ENCODE peak calls at places on chromosome 13, in five cellular contexts. S is head of caudate nucleus, V is hypothalamus, X is fibroblast of lung, O is NCI-H1092. U is an unnamed sample.

GRCh38 chr13:24659239-24659638 is 21.0 kb upstream of the ATP12A start:
- DNase-seq in O (no peak), V (no peak), X (no peak), S (no peak), U (no peak)

GRCh38 chr13:94400874-94401273 is 78.6 kb downstream of the DCT start:
- DNase-seq in S (no peak), V (no peak), O (no peak), X (no peak), U (no peak)

GRCh38 chr13:65913173-65913572 is 1317.0 kb downstream of the PCDH9 start:
- DNase-seq in V (no peak), O (no peak), S (no peak), X (peak; percentile 88), U (no peak)

GRCh38 chr13:82506805-82507404 is 1375.4 kb downstream of the SLITRK1 start:
- DNase-seq in X (no peak), V (no peak), S (no peak), O (no peak), U (no peak)

GRCh38 chr13:18212873-18213272 is 968.8 kb downstream of the TUBA3C start:
- DNase-seq in X (peak; percentile 9), V (no peak), O (no peak), S (no peak), U (no peak)

GRCh38 chr13:49021953-49022352 is 46.2 kb downstream of the FNDC3A start:
- DNase-seq in S (no peak), X (no peak), V (no peak), O (no peak), U (no peak)

GRCh38 chr13:48078251-48078656 is 16.6 kb downstream of the MED4 start:
- DNase-seq in S (no peak), X (no peak), V (no peak), O (no peak), U (peak; percentile 14)

GRCh38 chr13:45932611-45933182 is 81.1 kb upstream of the SIAH3 start:
- DNase-seq in V (no peak), O (no peak), X (no peak), S (no peak), U (peak; percentile 10)

GRCh38 chr13:71797487-71797886 is 69.5 kb downstream of the DACH1 start:
- DNase-seq in S (no peak), V (no peak), O (no peak), X (no peak), U (no peak)

GRCh38 chr13:58985845-58986244 is 1177.9 kb downstream of the DIAPH3 start:
- DNase-seq in V (no peak), X (no peak), O (no peak), S (no peak), U (no peak)

GRCh38 chr13:75705395-75705794 is 69.3 kb downstream of the LMO7 start:
- DNase-seq in V (no peak), S (no peak), O (no peak), X (peak; percentile 59), U (no peak)

GRCh38 chr13:77002590-77003190 is 10.8 kb downstream of the CLN5 start:
- DNase-seq in X (peak; percentile 61), O (no peak), S (no peak), V (no peak), U (no peak)

GRCh38 chr13:111383591-111384440 is 63.4 kb downstream of the TEX29 start:
- DNase-seq in V (no peak), O (no peak), S (peak; percentile 22), X (no peak), U (no peak)

GRCh38 chr13:46552302-46552680 is 679 bp upstream of the LRCH1 start:
- DNase-seq in X (no peak), V (no peak), O (no peak), S (no peak), U (no peak)

GRCh38 chr13:48962281-48962680 is 13.4 kb upstream of the FNDC3A start:
- DNase-seq in O (no peak), X (no peak), V (no peak), S (no peak), U (no peak)